ENCODE peak calls at places on chromosome 13, in six cellular contexts. P, C, N, F, B and O are unnamed samples.

GRCh38 chr13:99363949-99364348 is 56.8 kb upstream of the GPR183 start:
- DNase-seq in P (no peak), C (no peak), N (no peak), F (no peak), B (no peak), O (no peak)

GRCh38 chr13:103812966-103813365 is 746.7 kb upstream of the SLC10A2 start:
- DNase-seq in P (no peak), C (no peak), N (no peak), F (no peak), B (no peak), O (no peak)

GRCh38 chr13:35356572-35356971 is 119.9 kb downstream of the MAB21L1 start:
- DNase-seq in P (no peak), C (no peak), N (no peak), F (no peak), B (no peak), O (no peak)

GRCh38 chr13:84607614-84608013 is 725.3 kb upstream of the SLITRK1 start:
- DNase-seq in P (no peak), C (no peak), N (no peak), F (no peak), B (no peak), O (no peak)

GRCh38 chr13:46896346-46897138 is at the start of gene HTR2A:
- DNase-seq in P (no peak), C (no peak), N (no peak), F (no peak), B (no peak), O (no peak)

GRCh38 chr13:104534847-104535246 is 1468.6 kb upstream of the SLC10A2 start:
- DNase-seq in P (no peak), C (no peak), N (no peak), F (no peak), B (no peak), O (no peak)

GRCh38 chr13:25171517-25172302 is at the start of gene AMER2:
- DNase-seq in P (peak; percentile 51), C (no peak), N (no peak), F (peak; percentile 49), B (no peak), O (no peak)

GRCh38 chr13:94020833-94021232 is 458.6 kb downstream of the DCT start:
- DNase-seq in P (no peak), C (no peak), N (no peak), F (no peak), B (no peak), O (no peak)

GRCh38 chr13:46296465-46296822 is 84.7 kb downstream of the LRRC63 start:
- DNase-seq in P (no peak), C (no peak), N (no peak), F (no peak), B (no peak), O (no peak)

GRCh38 chr13:110301083-110301482 is 5.9 kb downstream of the COL4A1 start:
- DNase-seq in P (no peak), C (no peak), N (no peak), F (no peak), B (no peak), O (no peak)

GRCh38 chr13:87942204-87942603 is 271.0 kb downstream of the SLITRK5 start:
- DNase-seq in P (no peak), C (no peak), N (no peak), F (no peak), B (no peak), O (no peak)

GRCh38 chr13:97028441-97029299 is 34.4 kb upstream of the OXGR1 start:
- DNase-seq in P (peak; percentile 71), C (no peak), N (peak; percentile 8), F (peak; percentile 60), B (no peak), O (no peak)